ENCODE peak calls at places on chromosomes 4 and X, in seven cellular contexts. One of them, this sample, is unnamed. For H3K4me1, the result is how much of the 10 kb centered on the place peaks cover.

GRCh38 chrX:119887721-119888425 is 7.8 kb upstream of the AKAP14 start:
- DNase-seq in lung: peak
- DNase-seq in left lung: peak
- DNase-seq in GM23338: peak
- DNase-seq in IMR-90: peak
- DNase-seq in A549: peak
- DNase-seq in PC-3: peak
- DNase-seq in this sample: peak

GRCh38 chr4:8688908-8689445 is 96.4 kb downstream of the CPZ start:
- DNase-seq in PC-3: no peak
- DNase-seq in lung: no peak
- DNase-seq in GM23338: no peak
- DNase-seq in A549: no peak
- DNase-seq in left lung: no peak
- DNase-seq in IMR-90: no peak
- DNase-seq in this sample: no peak

GRCh38 chrX:31708116-31708515 is 636.3 kb upstream of the FTHL17 start:
- DNase-seq in GM23338: no peak
- DNase-seq in IMR-90: no peak
- DNase-seq in lung: no peak
- DNase-seq in left lung: no peak
- DNase-seq in A549: no peak
- DNase-seq in PC-3: no peak
- DNase-seq in this sample: no peak

GRCh38 chr4:6916587-6917444 is 7.2 kb downstream of the TBC1D14 start:
- DNase-seq in GM23338: no peak
- DNase-seq in A549: peak
- DNase-seq in left lung: peak
- DNase-seq in IMR-90: no peak
- DNase-seq in lung: peak
- DNase-seq in PC-3: no peak
- DNase-seq in this sample: peak

GRCh38 chrX:71615056-71615455 is 3.3 kb downstream of the CXCR3 start:
- DNase-seq in PC-3: no peak
- DNase-seq in GM23338: no peak
- DNase-seq in A549: no peak
- DNase-seq in IMR-90: no peak
- DNase-seq in lung: no peak
- DNase-seq in left lung: no peak
- DNase-seq in this sample: no peak

GRCh38 chr4:17646693-17647092 is 32.3 kb downstream of the MED28 start:
- DNase-seq in GM23338: no peak
- DNase-seq in IMR-90: no peak
- DNase-seq in A549: no peak
- DNase-seq in left lung: no peak
- DNase-seq in lung: no peak
- DNase-seq in PC-3: no peak
- DNase-seq in this sample: no peak

GRCh38 chrX:131854586-131854985 is 168.5 kb upstream of the STK26 start:
- DNase-seq in PC-3: peak
- DNase-seq in IMR-90: no peak
- DNase-seq in GM23338: peak
- DNase-seq in A549: peak
- DNase-seq in lung: no peak
- DNase-seq in left lung: no peak
- DNase-seq in this sample: peak

GRCh38 chrX:106564986-106565385 is 46.8 kb upstream of the RADX start:
- DNase-seq in IMR-90: no peak
- DNase-seq in A549: no peak
- DNase-seq in PC-3: no peak
- DNase-seq in GM23338: no peak
- DNase-seq in left lung: no peak
- DNase-seq in lung: no peak
- DNase-seq in this sample: no peak

GRCh38 chr4:41400296-41400695 is 137.7 kb upstream of the LIMCH1 start:
- DNase-seq in left lung: no peak
- DNase-seq in lung: no peak
- DNase-seq in IMR-90: no peak
- DNase-seq in PC-3: no peak
- DNase-seq in A549: no peak
- DNase-seq in GM23338: no peak
- DNase-seq in this sample: no peak

GRCh38 chr4:142474398-142475087 is 371.6 kb downstream of the INPP4B start:
- DNase-seq in lung: no peak
- DNase-seq in IMR-90: peak
- DNase-seq in left lung: no peak
- DNase-seq in PC-3: peak
- DNase-seq in GM23338: no peak
- DNase-seq in A549: peak
- DNase-seq in this sample: no peak

GRCh38 chr4:150960818-150961217 is 54.3 kb downstream of the LRBA start:
- DNase-seq in PC-3: peak
- DNase-seq in IMR-90: no peak
- DNase-seq in A549: peak
- DNase-seq in left lung: peak
- DNase-seq in GM23338: peak
- DNase-seq in lung: no peak
- DNase-seq in this sample: peak

GRCh38 chr4:6657242-6658203 is 17.0 kb downstream of the MRFAP1 start:
- DNase-seq in IMR-90: no peak
- DNase-seq in GM23338: no peak
- DNase-seq in left lung: peak
- DNase-seq in A549: no peak
- DNase-seq in PC-3: no peak
- DNase-seq in lung: no peak
- DNase-seq in this sample: no peak

GRCh38 chr4:26058537-26058936 is 144.5 kb downstream of the SMIM20 start:
- DNase-seq in GM23338: no peak
- DNase-seq in A549: no peak
- DNase-seq in lung: no peak
- DNase-seq in left lung: no peak
- DNase-seq in PC-3: no peak
- DNase-seq in IMR-90: no peak
- DNase-seq in this sample: no peak

GRCh38 chrX:19382500-19383145 is 38.9 kb downstream of the PDHA1 start:
- DNase-seq in lung: peak
- DNase-seq in GM23338: peak
- DNase-seq in left lung: peak
- DNase-seq in PC-3: peak
- DNase-seq in A549: peak
- DNase-seq in IMR-90: peak
- DNase-seq in this sample: peak

GRCh38 chr4:1598206-1598605 is 85.9 kb downstream of the FAM53A start:
- DNase-seq in left lung: peak
- DNase-seq in lung: no peak
- DNase-seq in IMR-90: no peak
- DNase-seq in GM23338: no peak
- DNase-seq in A549: no peak
- DNase-seq in PC-3: no peak
- DNase-seq in this sample: no peak

GRCh38 chr4:8267077-8267476 is 2.5 kb upstream of the HTRA3 start:
- DNase-seq in A549: peak
- DNase-seq in lung: peak
- DNase-seq in GM23338: peak
- DNase-seq in IMR-90: peak
- DNase-seq in PC-3: peak
- DNase-seq in left lung: peak
- DNase-seq in this sample: peak

GRCh38 chr4:14888790-14889189 is 113.5 kb upstream of the CPEB2 start:
- DNase-seq in left lung: no peak
- DNase-seq in lung: no peak
- DNase-seq in A549: peak
- DNase-seq in PC-3: no peak
- DNase-seq in GM23338: no peak
- DNase-seq in IMR-90: no peak
- DNase-seq in this sample: no peak

GRCh38 chr4:40848251-40848650 is 98.5 kb downstream of the NSUN7 start:
- DNase-seq in left lung: no peak
- DNase-seq in A549: no peak
- DNase-seq in GM23338: peak
- DNase-seq in PC-3: no peak
- DNase-seq in lung: no peak
- DNase-seq in IMR-90: peak
- DNase-seq in this sample: no peak

GRCh38 chrX:82742351-82742750 is 765.7 kb upstream of the POU3F4 start:
- DNase-seq in IMR-90: no peak
- DNase-seq in lung: no peak
- DNase-seq in GM23338: no peak
- DNase-seq in left lung: no peak
- DNase-seq in A549: no peak
- DNase-seq in PC-3: no peak
- DNase-seq in this sample: no peak

GRCh38 chr4:141905751-141906150 is 269.4 kb downstream of the IL15 start:
- DNase-seq in left lung: no peak
- DNase-seq in PC-3: peak
- DNase-seq in IMR-90: peak
- DNase-seq in GM23338: no peak
- DNase-seq in A549: no peak
- DNase-seq in lung: no peak
- DNase-seq in this sample: no peak

GRCh38 chr4:110163327-110164070 is 34.9 kb downstream of the ELOVL6 start:
- DNase-seq in left lung: no peak
- DNase-seq in PC-3: peak
- DNase-seq in lung: no peak
- DNase-seq in A549: peak
- DNase-seq in IMR-90: peak
- DNase-seq in GM23338: no peak
- DNase-seq in this sample: no peak

GRCh38 chr4:22237155-22237751 is 278.6 kb downstream of the ADGRA3 start:
- DNase-seq in lung: no peak
- DNase-seq in PC-3: peak
- DNase-seq in GM23338: peak
- DNase-seq in left lung: peak
- DNase-seq in A549: peak
- DNase-seq in IMR-90: peak
- DNase-seq in this sample: peak

GRCh38 chr4:16991455-16991854 is 93.0 kb upstream of the LDB2 start:
- DNase-seq in lung: no peak
- DNase-seq in left lung: no peak
- DNase-seq in IMR-90: no peak
- DNase-seq in A549: no peak
- DNase-seq in GM23338: no peak
- DNase-seq in PC-3: no peak
- DNase-seq in this sample: no peak

GRCh38 chrX:72634321-72634720 is 61.7 kb upstream of the HDAC8 start:
- DNase-seq in lung: no peak
- DNase-seq in A549: no peak
- DNase-seq in left lung: no peak
- DNase-seq in GM23338: no peak
- DNase-seq in IMR-90: no peak
- DNase-seq in PC-3: peak
- DNase-seq in this sample: no peak

GRCh38 chr4:54187148-54187547 is 41.9 kb upstream of the PDGFRA start:
- DNase-seq in PC-3: no peak
- DNase-seq in GM23338: no peak
- DNase-seq in IMR-90: no peak
- DNase-seq in lung: no peak
- DNase-seq in A549: no peak
- DNase-seq in left lung: no peak
- DNase-seq in this sample: no peak
- H3K4me1 ChIP-seq in PC-3: under half
- H3K4me1 ChIP-seq in GM23338: under half
- H3K4me1 ChIP-seq in IMR-90: under half
- H3K4me1 ChIP-seq in lung: under half
- H3K4me1 ChIP-seq in A549: under half
- H3K4me1 ChIP-seq in left lung: under half
- H3K4me1 ChIP-seq in this sample: under half

GRCh38 chr4:74418063-74418670 is 26.8 kb upstream of the AREG start:
- DNase-seq in lung: no peak
- DNase-seq in GM23338: no peak
- DNase-seq in left lung: no peak
- DNase-seq in IMR-90: peak
- DNase-seq in PC-3: peak
- DNase-seq in A549: peak
- DNase-seq in this sample: no peak
- H3K27ac ChIP-seq in lung: no peak
- H3K27ac ChIP-seq in GM23338: no peak
- H3K27ac ChIP-seq in left lung: no peak
- H3K27ac ChIP-seq in IMR-90: peak
- H3K27ac ChIP-seq in PC-3: peak
- H3K27ac ChIP-seq in A549: peak
- H3K27ac ChIP-seq in this sample: no peak

DNA sequence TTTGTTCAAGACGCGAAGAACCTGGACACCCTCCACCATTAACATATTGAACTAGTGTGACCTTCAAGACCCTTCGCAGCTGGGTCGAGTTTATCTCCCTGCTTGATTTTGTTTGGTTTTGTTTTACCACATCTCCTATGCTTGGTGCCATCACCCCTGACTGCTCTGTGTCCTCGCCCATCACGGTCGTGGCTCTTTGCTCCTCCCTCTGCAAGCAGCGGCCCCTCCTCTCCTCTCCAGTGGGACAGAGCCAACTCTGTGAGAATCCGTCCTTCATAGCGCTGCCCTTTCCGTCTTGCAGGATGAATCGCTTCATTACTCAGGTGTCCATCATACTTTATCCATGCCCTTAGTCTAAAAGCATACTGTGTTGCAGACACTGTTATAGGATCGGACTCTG is 9.1 kb upstream of the FAM149A start:
- DNase-seq in lung: no peak
- DNase-seq in PC-3: no peak
- DNase-seq in left lung: no peak
- DNase-seq in A549: no peak
- DNase-seq in GM23338: no peak
- DNase-seq in IMR-90: no peak
- DNase-seq in this sample: no peak
- H3K4me3 ChIP-seq in lung: no peak
- H3K4me3 ChIP-seq in PC-3: no peak
- H3K4me3 ChIP-seq in left lung: no peak
- H3K4me3 ChIP-seq in A549: no peak
- H3K4me3 ChIP-seq in GM23338: no peak
- H3K4me3 ChIP-seq in IMR-90: no peak
- H3K4me3 ChIP-seq in this sample: no peak

GRCh38 chrX:41337140-41337539 is 3.2 kb downstream of the DDX3X start:
- DNase-seq in left lung: no peak
- DNase-seq in IMR-90: peak
- DNase-seq in A549: peak
- DNase-seq in lung: no peak
- DNase-seq in PC-3: peak
- DNase-seq in GM23338: no peak
- DNase-seq in this sample: no peak
- H3K4me1 ChIP-seq in left lung: under half
- H3K4me1 ChIP-seq in IMR-90: under half
- H3K4me1 ChIP-seq in A549: under half
- H3K4me1 ChIP-seq in lung: under half
- H3K4me1 ChIP-seq in PC-3: under half
- H3K4me1 ChIP-seq in GM23338: under half
- H3K4me1 ChIP-seq in this sample: under half

This sample was measured in SJCRH30.